ENCODE peak calls at places on chromosomes 7 and 10, in nine cellular contexts. Z, M, J, A, O, B, V, C and S are unnamed samples.

GRCh38 chr10:113666682-113667252 is 2.9 kb upstream of the NRAP start:
- DNase-seq in Z (no peak), M (peak), J (no peak), A (peak), O (no peak), B (no peak), V (no peak), C (no peak), S (no peak)

GRCh38 chr7:149147072-149147729 is at the start of gene ZNF398:
- DNase-seq in Z (peak), M (peak), J (peak), A (peak), O (peak), B (peak), V (no peak), C (no peak), S (peak)

GRCh38 chr7:24912874-24913514 is 67.0 kb downstream of the OSBPL3 start:
- DNase-seq in Z (no peak), M (no peak), J (no peak), A (no peak), O (no peak), B (no peak), V (no peak), C (no peak), S (no peak)

GRCh38 chr7:24756989-24757798 is at the start of gene GSDME:
- DNase-seq in Z (no peak), M (peak), J (peak), A (peak), O (peak), B (peak), V (peak), C (no peak), S (no peak)

GRCh38 chr10:119638982-119639381 is 12.2 kb upstream of the BAG3 start:
- DNase-seq in Z (no peak), M (no peak), J (no peak), A (no peak), O (no peak), B (no peak), V (no peak), C (no peak), S (no peak)

GRCh38 chr10:6072215-6072941 is 10.2 kb upstream of the IL2RA start:
- DNase-seq in Z (no peak), M (no peak), J (no peak), A (no peak), O (no peak), B (no peak), V (no peak), C (no peak), S (no peak)

GRCh38 chr7:103821105-103821504 is 168.4 kb downstream of the RELN start:
- DNase-seq in Z (no peak), M (no peak), J (no peak), A (no peak), O (no peak), B (no peak), V (no peak), C (no peak), S (no peak)

GRCh38 chr7:28061824-28062196 is 118.8 kb downstream of the JAZF1 start:
- DNase-seq in Z (no peak), M (no peak), J (no peak), A (no peak), O (no peak), B (no peak), V (no peak), C (no peak), S (no peak)

GRCh38 chr10:104334561-104334960 is 3.7 kb downstream of the ITPRIP start:
- DNase-seq in Z (no peak), M (no peak), J (no peak), A (no peak), O (no peak), B (no peak), V (no peak), C (no peak), S (peak)

GRCh38 chr10:2968401-2968800 is 98.9 kb upstream of the PFKP start:
- DNase-seq in Z (no peak), M (peak), J (no peak), A (no peak), O (no peak), B (no peak), V (no peak), C (no peak), S (no peak)

GRCh38 chr10:69892436-69893215 is 90.9 kb downstream of the COL13A1 start:
- DNase-seq in Z (no peak), M (no peak), J (no peak), A (no peak), O (no peak), B (no peak), V (no peak), C (no peak), S (no peak)

GRCh38 chr7:70569335-70569819 is 562.6 kb upstream of the GALNT17 start:
- DNase-seq in Z (no peak), M (no peak), J (no peak), A (no peak), O (no peak), B (no peak), V (no peak), C (no peak), S (no peak)

GRCh38 chr10:74612195-74612594 is 214.2 kb upstream of the KAT6B start:
- DNase-seq in Z (no peak), M (peak), J (no peak), A (peak), O (no peak), B (no peak), V (no peak), C (no peak), S (no peak)

GRCh38 chr10:74610299-74610698 is 216.1 kb upstream of the KAT6B start:
- DNase-seq in Z (no peak), M (no peak), J (no peak), A (no peak), O (no peak), B (no peak), V (no peak), C (no peak), S (no peak)
- TF ChIP-seq CTCF in Z (no peak), M (no peak), J (no peak), A (no peak), O (no peak), B (no peak), V (no peak), C (no peak), S (no peak)

DNA sequence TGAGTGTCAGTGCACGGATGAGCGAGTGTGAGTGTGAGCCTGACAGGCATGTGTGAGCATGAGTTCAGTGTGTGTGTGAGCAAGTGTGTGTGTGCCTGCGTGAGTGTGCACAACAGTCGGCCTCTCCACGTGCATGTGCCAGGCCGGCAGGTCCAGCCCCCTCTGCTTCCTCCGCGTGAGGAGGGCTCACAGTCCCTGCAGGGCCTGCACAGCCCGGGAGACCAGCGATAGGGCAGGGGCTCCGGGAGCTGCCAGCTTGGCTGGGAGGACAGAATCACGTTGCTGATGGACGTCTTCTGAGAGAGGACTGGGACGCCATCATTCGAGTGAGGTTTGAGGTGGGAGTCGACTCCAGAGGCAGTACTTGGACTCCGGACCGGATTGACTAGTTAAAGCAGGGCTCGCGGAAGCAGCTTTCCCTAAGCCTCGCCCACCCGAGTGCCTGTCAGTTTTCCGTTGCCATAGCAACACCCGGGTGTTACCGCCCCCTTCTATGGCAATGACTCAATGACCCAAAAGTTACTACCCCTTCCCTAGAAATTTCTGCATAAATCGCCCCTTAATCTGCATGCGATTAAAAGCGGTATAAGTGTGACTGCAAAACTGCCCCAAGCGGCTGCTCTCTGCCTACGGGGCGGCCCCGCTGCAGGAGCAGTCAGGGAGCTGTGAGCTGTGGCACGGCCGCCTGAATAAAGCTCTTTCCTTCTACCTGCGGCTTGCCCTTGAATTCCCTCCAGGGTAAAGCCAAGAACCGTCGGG is 19.7 kb upstream of the CFAP46 start:
- DNase-seq in Z (peak), M (peak), J (peak), A (peak), O (peak), B (peak), V (peak), C (no peak), S (peak)
- TF ChIP-seq CTCF in Z (no peak), M (peak), J (no peak), A (no peak), O (no peak), B (no peak), V (peak), C (no peak), S (no peak)

GRCh38 chr7:33832326-33832725 is 73.0 kb upstream of the BMPER start:
- DNase-seq in Z (no peak), M (no peak), J (no peak), A (no peak), O (peak), B (no peak), V (no peak), C (no peak), S (no peak)

GRCh38 chr7:33837356-33837851 is 67.9 kb upstream of the BMPER start:
- DNase-seq in Z (peak), M (no peak), J (no peak), A (no peak), O (no peak), B (no peak), V (no peak), C (no peak), S (no peak)

GRCh38 chr7:33841658-33842057 is 63.7 kb upstream of the BMPER start:
- DNase-seq in Z (peak), M (no peak), J (no peak), A (peak), O (no peak), B (no peak), V (no peak), C (no peak), S (no peak)

GRCh38 chr7:33841031-33841430 is 64.3 kb upstream of the BMPER start:
- DNase-seq in Z (no peak), M (no peak), J (no peak), A (no peak), O (no peak), B (no peak), V (no peak), C (no peak), S (no peak)

GRCh38 chr7:33836797-33837355 is 68.5 kb upstream of the BMPER start:
- DNase-seq in Z (no peak), M (no peak), J (no peak), A (no peak), O (no peak), B (peak), V (no peak), C (no peak), S (no peak)
- TF ChIP-seq CTCF in Z (no peak), M (peak), J (peak), A (peak), O (no peak), B (peak), V (no peak), C (peak), S (no peak)

GRCh38 chr10:86944471-86944870 is 12.9 kb downstream of the MMRN2 start:
- DNase-seq in Z (no peak), M (no peak), J (no peak), A (peak), O (no peak), B (no peak), V (no peak), C (no peak), S (no peak)
- TF ChIP-seq CTCF in Z (no peak), M (no peak), J (no peak), A (no peak), O (no peak), B (no peak), V (no peak), C (no peak), S (no peak)

GRCh38 chr10:7084255-7085005 is 326.4 kb downstream of the SFMBT2 start:
- DNase-seq in Z (no peak), M (peak), J (no peak), A (no peak), O (no peak), B (no peak), V (no peak), C (no peak), S (no peak)

GRCh38 chr10:7090529-7090928 is 320.3 kb downstream of the SFMBT2 start:
- DNase-seq in Z (peak), M (peak), J (no peak), A (no peak), O (no peak), B (no peak), V (no peak), C (no peak), S (no peak)

GRCh38 chr10:7082967-7083366 is 327.9 kb downstream of the SFMBT2 start:
- DNase-seq in Z (no peak), M (no peak), J (no peak), A (no peak), O (no peak), B (no peak), V (no peak), C (no peak), S (no peak)

GRCh38 chr10:7085147-7085912 is 325.5 kb downstream of the SFMBT2 start:
- DNase-seq in Z (no peak), M (peak), J (no peak), A (peak), O (no peak), B (no peak), V (no peak), C (no peak), S (no peak)

GRCh38 chr10:7085913-7086589 is 324.8 kb downstream of the SFMBT2 start:
- DNase-seq in Z (no peak), M (peak), J (peak), A (no peak), O (no peak), B (no peak), V (no peak), C (no peak), S (no peak)
- TF ChIP-seq CTCF in Z (no peak), M (peak), J (no peak), A (no peak), O (peak), B (no peak), V (peak), C (no peak), S (no peak)

GRCh38 chr7:30790391-30790790 is 19.2 kb downstream of the MINDY4 start:
- DNase-seq in Z (no peak), M (peak), J (no peak), A (no peak), O (no peak), B (no peak), V (no peak), C (no peak), S (no peak)

GRCh38 chr7:30787476-30787875 is 16.3 kb downstream of the MINDY4 start:
- DNase-seq in Z (no peak), M (no peak), J (no peak), A (no peak), O (no peak), B (no peak), V (no peak), C (no peak), S (no peak)

GRCh38 chr7:30789334-30789711 is 18.1 kb downstream of the MINDY4 start:
- DNase-seq in Z (no peak), M (peak), J (no peak), A (peak), O (no peak), B (no peak), V (no peak), C (no peak), S (no peak)

GRCh38 chr7:30788640-30789333 is 17.6 kb downstream of the MINDY4 start:
- DNase-seq in Z (no peak), M (no peak), J (no peak), A (no peak), O (no peak), B (no peak), V (no peak), C (no peak), S (no peak)

GRCh38 chr7:30791126-30791525 is 19.9 kb downstream of the MINDY4 start:
- DNase-seq in Z (no peak), M (no peak), J (peak), A (no peak), O (no peak), B (no peak), V (no peak), C (no peak), S (no peak)
- TF ChIP-seq CTCF in Z (no peak), M (no peak), J (no peak), A (no peak), O (no peak), B (no peak), V (no peak), C (no peak), S (no peak)

GRCh38 chr10:130179640-130180039 is 43.4 kb downstream of the GLRX3 start:
- DNase-seq in Z (peak), M (peak), J (peak), A (peak), O (no peak), B (peak), V (peak), C (no peak), S (no peak)

GRCh38 chr10:130181858-130182257 is 45.7 kb downstream of the GLRX3 start:
- DNase-seq in Z (no peak), M (no peak), J (no peak), A (no peak), O (no peak), B (no peak), V (no peak), C (no peak), S (no peak)

GRCh38 chr10:130175074-130175473 is 38.9 kb downstream of the GLRX3 start:
- DNase-seq in Z (no peak), M (no peak), J (no peak), A (no peak), O (no peak), B (no peak), V (no peak), C (no peak), S (no peak)

GRCh38 chr10:130174343-130174742 is 38.2 kb downstream of the GLRX3 start:
- DNase-seq in Z (no peak), M (no peak), J (no peak), A (no peak), O (no peak), B (no peak), V (no peak), C (no peak), S (no peak)

GRCh38 chr10:130177250-130177649 is 41.1 kb downstream of the GLRX3 start:
- DNase-seq in Z (no peak), M (no peak), J (no peak), A (no peak), O (no peak), B (no peak), V (no peak), C (no peak), S (no peak)
- TF ChIP-seq CTCF in Z (no peak), M (no peak), J (no peak), A (no peak), O (no peak), B (no peak), V (no peak), C (no peak), S (no peak)

DNA sequence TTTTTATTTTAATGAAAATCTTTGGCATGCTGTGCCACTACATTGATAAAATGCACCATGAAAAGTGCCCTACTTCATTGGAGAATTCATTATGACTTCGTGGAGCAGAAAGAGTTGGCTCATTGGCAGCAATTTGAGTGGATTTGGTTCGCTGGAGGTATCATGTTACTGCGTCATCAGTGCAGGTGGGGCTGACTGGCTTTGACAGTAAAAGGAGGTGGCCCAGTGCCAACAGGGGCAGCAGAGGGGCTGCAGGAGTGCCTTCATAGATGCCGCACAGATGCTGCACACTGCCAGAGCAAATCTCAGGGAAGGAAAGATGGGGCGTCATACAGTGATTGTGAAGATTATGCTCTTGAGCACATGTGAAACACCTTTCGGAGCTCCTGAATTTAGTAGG is 22.2 kb downstream of the FZD1 start:
- DNase-seq in Z (no peak), M (no peak), J (no peak), A (no peak), O (no peak), B (no peak), V (no peak), C (no peak), S (no peak)
- TF ChIP-seq CTCF in Z (no peak), M (no peak), J (no peak), A (no peak), O (no peak), B (no peak), V (no peak), C (no peak), S (no peak)